ENCODE peak calls at places on chromosomes 11 and 22, in seven cellular contexts. U, P, J, A, N, D and B are unnamed samples.

GRCh38 chr11:28168718-28169117 is 60.5 kb downstream of the METTL15 start:
- DNase-seq in U (no peak), P (no peak), J (no peak), A (no peak), N (no peak), D (peak), B (no peak)

GRCh38 chr11:134037093-134037908 is 31.6 kb upstream of the JAM3 start:
- DNase-seq in U (peak), P (peak), J (peak), A (peak), N (peak), D (peak), B (peak)

GRCh38 chr22:37353839-37354238 is 71.5 kb downstream of the CYTH4 start:
- DNase-seq in U (no peak), P (no peak), J (peak), A (no peak), N (no peak), D (no peak), B (no peak)

GRCh38 chr11:20011294-20011951 is 148.9 kb downstream of the DBX1 start:
- DNase-seq in U (no peak), P (no peak), J (peak), A (no peak), N (no peak), D (peak), B (no peak)

GRCh38 chr11:58731819-58732218 is at the start of gene GLYAT:
- DNase-seq in U (no peak), P (no peak), J (no peak), A (no peak), N (no peak), D (no peak), B (no peak)

GRCh38 chr11:2265396-2265795 is 5.0 kb downstream of the ASCL2 start:
- DNase-seq in U (no peak), P (no peak), J (no peak), A (peak), N (no peak), D (no peak), B (no peak)

GRCh38 chr11:40202569-40202968 is 1256.9 kb downstream of the LRRC4C start:
- DNase-seq in U (no peak), P (no peak), J (no peak), A (no peak), N (no peak), D (no peak), B (no peak)

GRCh38 chr11:80929406-80929805 is 1488.6 kb upstream of the TENM4 start:
- DNase-seq in U (no peak), P (no peak), J (no peak), A (no peak), N (no peak), D (peak), B (no peak)

GRCh38 chr22:30754971-30755759 is 60.5 kb downstream of the OSBP2 start:
- DNase-seq in U (peak), P (peak), J (peak), A (peak), N (no peak), D (peak), B (peak)

GRCh38 chr11:68598816-68599653 is 85.3 kb upstream of the GAL start:
- DNase-seq in U (no peak), P (peak), J (peak), A (no peak), N (no peak), D (peak), B (no peak)

GRCh38 chr11:12087075-12087775 is 23.2 kb upstream of the MICAL2 start:
- DNase-seq in U (no peak), P (peak), J (peak), A (peak), N (no peak), D (peak), B (no peak)

GRCh38 chr11:86906198-86906597 is 49.0 kb downstream of the FZD4 start:
- DNase-seq in U (no peak), P (no peak), J (no peak), A (no peak), N (no peak), D (no peak), B (no peak)

GRCh38 chr22:44151661-44152060 is 29.1 kb upstream of the PARVG start:
- DNase-seq in U (no peak), P (peak), J (peak), A (no peak), N (no peak), D (peak), B (no peak)

GRCh38 chr11:34466802-34467488 is 28.2 kb downstream of the CAT start:
- DNase-seq in U (no peak), P (peak), J (no peak), A (no peak), N (no peak), D (no peak), B (no peak)

GRCh38 chr11:80826808-80827207 is 1386.0 kb upstream of the TENM4 start:
- DNase-seq in U (no peak), P (no peak), J (no peak), A (no peak), N (no peak), D (no peak), B (no peak)

GRCh38 chr11:37108436-37109204 is 510.6 kb upstream of the RAG2 start:
- DNase-seq in U (no peak), P (peak), J (peak), A (no peak), N (no peak), D (peak), B (no peak)

GRCh38 chr11:116648229-116649174 is 124.3 kb downstream of the BUD13 start:
- DNase-seq in U (no peak), P (no peak), J (no peak), A (no peak), N (no peak), D (no peak), B (no peak)

GRCh38 chr11:44596541-44597276 is 31.2 kb downstream of the CD82 start:
- DNase-seq in U (no peak), P (no peak), J (peak), A (peak), N (peak), D (no peak), B (no peak)

GRCh38 chr11:71489311-71490043 is 36.5 kb downstream of the NADSYN1 start:
- DNase-seq in U (no peak), P (peak), J (peak), A (peak), N (peak), D (peak), B (no peak)

GRCh38 chr11:112989198-112989597 is 28.0 kb downstream of the NCAM1 start:
- DNase-seq in U (no peak), P (no peak), J (no peak), A (no peak), N (no peak), D (no peak), B (no peak)

GRCh38 chr11:71466358-71466757 is 13.4 kb downstream of the NADSYN1 start:
- DNase-seq in U (no peak), P (no peak), J (no peak), A (no peak), N (no peak), D (peak), B (no peak)

GRCh38 chr11:120219935-120220746 is 9.3 kb downstream of the OAF start:
- DNase-seq in U (peak), P (no peak), J (no peak), A (no peak), N (no peak), D (no peak), B (no peak)

GRCh38 chr11:62015615-62016014 is 48.2 kb upstream of the FTH1 start:
- DNase-seq in U (no peak), P (no peak), J (no peak), A (peak), N (no peak), D (no peak), B (no peak)

GRCh38 chr22:22235564-22235963 is 9.0 kb upstream of the VPREB1 start:
- DNase-seq in U (no peak), P (peak), J (no peak), A (peak), N (no peak), D (peak), B (no peak)

GRCh38 chr11:23856654-23857053 is 640.2 kb upstream of the LUZP2 start:
- DNase-seq in U (no peak), P (peak), J (no peak), A (no peak), N (no peak), D (peak), B (no peak)

GRCh38 chr22:50011447-50012200 is 941 bp downstream of the IL17REL start:
- DNase-seq in U (peak), P (no peak), J (no peak), A (no peak), N (no peak), D (no peak), B (peak)

GRCh38 chr11:110434952-110435779 is 5.4 kb downstream of the FDX1 start:
- DNase-seq in U (no peak), P (peak), J (no peak), A (peak), N (no peak), D (no peak), B (no peak)

GRCh38 chr11:35598254-35599125 is 19.8 kb upstream of the FJX1 start:
- DNase-seq in U (no peak), P (no peak), J (peak), A (peak), N (no peak), D (no peak), B (no peak)

GRCh38 chr11:125063429-125064043 is 431 bp downstream of the SLC37A2 start:
- DNase-seq in U (no peak), P (no peak), J (no peak), A (no peak), N (no peak), D (no peak), B (no peak)

GRCh38 chr11:19673924-19674390 is 38.7 kb upstream of the NAV2 start:
- DNase-seq in U (peak), P (peak), J (peak), A (no peak), N (no peak), D (no peak), B (no peak)

GRCh38 chr11:132056689-132057088 is 686.3 kb downstream of the NTM start:
- DNase-seq in U (no peak), P (peak), J (peak), A (no peak), N (no peak), D (peak), B (no peak)

GRCh38 chr11:67025750-67026149 is 2.8 kb downstream of the SYT12 start:
- DNase-seq in U (no peak), P (no peak), J (no peak), A (no peak), N (no peak), D (no peak), B (no peak)

GRCh38 chr22:17346578-17346977 is 22.7 kb upstream of the CECR2 start:
- DNase-seq in U (no peak), P (no peak), J (no peak), A (no peak), N (no peak), D (no peak), B (no peak)
- TF ChIP-seq CTCF in U (no peak), P (no peak), J (no peak), A (no peak), N (no peak), D (no peak), B (no peak)

GRCh38 chr11:7570938-7571337 is 57.1 kb downstream of the PPFIBP2 start:
- DNase-seq in U (no peak), P (no peak), J (no peak), A (no peak), N (no peak), D (no peak), B (peak)
- TF ChIP-seq CTCF in U (no peak), P (no peak), J (no peak), A (no peak), N (no peak), D (no peak), B (peak)

DNA sequence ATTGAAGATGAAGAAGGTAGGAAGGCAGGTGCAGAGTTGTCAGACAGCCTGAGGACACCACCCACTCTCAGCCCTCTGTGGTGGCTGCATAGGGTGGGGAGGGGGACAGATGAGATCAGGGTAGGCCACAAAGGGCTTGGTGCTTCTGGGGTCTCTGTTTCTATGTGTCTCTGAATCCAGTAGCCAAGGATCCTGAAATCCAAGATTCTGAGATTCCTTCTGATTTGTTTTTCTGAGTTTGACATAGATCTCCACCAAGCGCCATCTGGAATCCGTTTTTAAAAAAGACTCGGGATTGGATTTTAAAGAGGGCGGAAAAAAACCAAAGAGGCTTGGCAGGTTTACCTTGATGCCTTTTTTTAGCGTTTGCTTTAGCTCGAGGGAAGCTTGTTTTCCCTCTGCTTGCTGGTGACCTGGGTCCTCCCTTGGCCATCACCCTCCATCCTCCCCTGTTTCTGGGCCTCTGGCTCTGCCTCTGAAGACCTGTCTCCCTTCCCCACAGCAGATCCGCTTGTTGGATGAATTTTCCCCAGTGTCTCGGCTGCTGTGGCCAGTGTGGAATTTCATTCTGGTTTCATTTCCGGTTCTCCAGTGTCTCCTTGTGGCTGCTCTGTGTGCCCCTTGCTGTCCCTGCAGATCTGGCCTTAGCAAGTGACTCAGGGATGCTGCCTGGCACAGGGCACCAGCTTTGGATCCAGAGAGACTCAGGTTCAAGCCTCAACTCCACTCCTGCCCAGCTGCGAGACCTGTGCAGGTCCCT is 15.0 kb downstream of the SYNGR1 start:
- DNase-seq in U (no peak), P (no peak), J (peak), A (no peak), N (no peak), D (no peak), B (no peak)
- TF ChIP-seq CTCF in U (peak), P (peak), J (peak), A (no peak), N (no peak), D (no peak), B (no peak)

GRCh38 chr11:16252373-16252772 is 104.0 kb downstream of the SOX6 start:
- DNase-seq in U (no peak), P (no peak), J (no peak), A (no peak), N (no peak), D (no peak), B (no peak)
- TF ChIP-seq CTCF in U (peak), P (no peak), J (peak), A (no peak), N (no peak), D (peak), B (peak)

DNA sequence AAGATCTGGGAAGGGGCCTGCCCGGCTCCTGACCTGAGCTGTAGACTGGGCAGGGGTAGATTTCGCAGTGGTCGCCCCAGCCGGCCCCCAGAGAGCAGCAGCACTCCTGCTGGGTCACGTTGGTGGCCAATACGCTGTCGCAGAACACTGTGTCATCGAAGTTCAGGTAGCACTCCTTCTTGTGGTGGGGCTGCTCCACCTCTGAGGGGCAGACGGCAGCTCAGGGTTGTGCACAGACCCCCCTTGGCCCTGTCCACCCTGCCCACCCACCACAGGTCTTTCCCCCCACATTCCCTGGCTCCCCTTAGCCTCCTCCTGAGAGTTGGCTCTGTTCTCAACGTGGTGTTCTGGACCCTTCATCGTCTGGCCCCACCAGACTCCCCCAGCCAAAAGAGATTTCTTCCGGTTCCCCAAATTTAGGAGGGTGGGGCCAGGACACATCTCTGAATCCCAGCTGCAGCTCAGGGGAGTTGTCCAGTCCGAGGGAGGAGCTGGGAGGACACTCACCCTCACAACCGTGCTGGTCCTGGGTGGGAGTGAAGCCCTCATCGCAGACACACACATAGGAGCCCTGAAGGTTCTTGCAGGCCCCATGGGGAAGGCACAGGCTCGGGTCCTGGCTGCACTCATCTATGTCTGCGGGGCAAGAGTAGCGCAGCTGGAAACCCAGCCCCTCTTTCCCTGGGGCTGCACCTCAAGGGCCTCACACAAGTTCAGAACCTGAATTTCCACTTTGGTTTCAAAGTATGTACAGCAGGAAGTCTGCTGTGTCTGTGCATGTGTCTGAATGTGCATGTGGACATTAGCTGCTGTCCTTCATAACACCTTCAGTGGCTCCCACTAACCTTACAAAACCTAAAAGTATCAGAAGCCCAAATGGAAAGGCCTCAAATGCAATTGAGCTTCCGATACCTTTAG is 16.5 kb downstream of the SCYL1 start:
- DNase-seq in U (no peak), P (no peak), J (no peak), A (no peak), N (no peak), D (no peak), B (no peak)
- TF ChIP-seq CTCF in U (no peak), P (no peak), J (no peak), A (no peak), N (no peak), D (no peak), B (no peak)

GRCh38 chr22:40310081-40310770 is 36.1 kb upstream of the ADSL start:
- DNase-seq in U (no peak), P (peak), J (peak), A (no peak), N (no peak), D (peak), B (no peak)
- TF ChIP-seq CTCF in U (no peak), P (no peak), J (no peak), A (no peak), N (no peak), D (no peak), B (no peak)

DNA sequence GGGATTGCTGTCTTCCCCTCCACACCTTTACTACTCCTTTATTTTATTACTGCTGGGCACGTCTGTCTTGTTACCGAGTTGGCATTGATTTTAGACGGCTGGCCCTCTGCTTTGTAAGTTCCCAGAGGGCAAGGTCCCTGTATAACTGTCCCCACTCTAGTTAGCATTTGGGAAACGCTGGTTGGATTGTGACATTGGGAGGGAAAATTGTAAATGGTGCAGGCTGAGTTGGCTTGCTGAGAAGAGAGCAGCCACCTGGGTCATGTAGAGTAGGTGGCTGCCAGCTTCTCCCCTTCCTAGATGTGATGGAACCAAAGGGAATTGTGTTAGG is 1.7 kb downstream of the TAB1 start:
- DNase-seq in U (no peak), P (no peak), J (no peak), A (no peak), N (no peak), D (no peak), B (no peak)
- TF ChIP-seq CTCF in U (no peak), P (no peak), J (no peak), A (no peak), N (no peak), D (no peak), B (no peak)

DNA sequence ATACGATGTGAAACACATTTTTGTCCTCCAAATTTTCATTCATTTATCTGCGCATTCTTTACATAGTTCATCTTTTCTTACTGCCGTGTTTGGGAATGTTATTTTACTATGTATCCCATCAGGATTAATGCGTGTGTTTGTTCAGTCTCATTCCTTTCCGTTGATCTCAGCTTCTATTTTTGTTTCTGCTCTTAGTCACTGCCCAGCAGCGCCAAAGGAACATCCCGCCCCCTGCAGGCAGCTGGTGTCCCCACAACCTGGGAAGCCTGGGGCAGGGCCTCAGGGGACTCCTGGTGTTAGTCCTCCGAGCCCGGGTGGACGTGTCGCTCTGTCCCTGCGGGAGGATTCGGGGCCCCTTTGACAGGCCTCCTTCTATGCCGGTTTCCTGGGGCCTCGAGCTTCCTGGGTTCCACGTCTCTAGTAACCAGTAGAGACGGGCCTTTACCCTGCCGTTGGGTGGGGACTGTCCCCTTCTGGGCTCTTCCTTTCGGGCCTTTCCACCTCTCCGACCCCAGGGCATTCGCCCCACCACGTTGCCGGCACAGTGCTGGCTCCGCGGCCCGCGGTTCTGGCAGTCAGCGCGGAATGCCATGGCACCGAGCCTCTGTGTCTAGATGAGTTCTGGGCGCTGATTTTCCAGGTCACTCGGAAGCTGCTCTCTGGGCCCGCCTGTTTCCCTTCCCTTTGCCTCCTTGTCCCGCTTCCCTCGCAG is 39.8 kb downstream of the WEE1 start:
- DNase-seq in U (peak), P (peak), J (peak), A (peak), N (peak), D (peak), B (peak)
- TF ChIP-seq CTCF in U (peak), P (peak), J (peak), A (peak), N (peak), D (peak), B (peak)

DNA sequence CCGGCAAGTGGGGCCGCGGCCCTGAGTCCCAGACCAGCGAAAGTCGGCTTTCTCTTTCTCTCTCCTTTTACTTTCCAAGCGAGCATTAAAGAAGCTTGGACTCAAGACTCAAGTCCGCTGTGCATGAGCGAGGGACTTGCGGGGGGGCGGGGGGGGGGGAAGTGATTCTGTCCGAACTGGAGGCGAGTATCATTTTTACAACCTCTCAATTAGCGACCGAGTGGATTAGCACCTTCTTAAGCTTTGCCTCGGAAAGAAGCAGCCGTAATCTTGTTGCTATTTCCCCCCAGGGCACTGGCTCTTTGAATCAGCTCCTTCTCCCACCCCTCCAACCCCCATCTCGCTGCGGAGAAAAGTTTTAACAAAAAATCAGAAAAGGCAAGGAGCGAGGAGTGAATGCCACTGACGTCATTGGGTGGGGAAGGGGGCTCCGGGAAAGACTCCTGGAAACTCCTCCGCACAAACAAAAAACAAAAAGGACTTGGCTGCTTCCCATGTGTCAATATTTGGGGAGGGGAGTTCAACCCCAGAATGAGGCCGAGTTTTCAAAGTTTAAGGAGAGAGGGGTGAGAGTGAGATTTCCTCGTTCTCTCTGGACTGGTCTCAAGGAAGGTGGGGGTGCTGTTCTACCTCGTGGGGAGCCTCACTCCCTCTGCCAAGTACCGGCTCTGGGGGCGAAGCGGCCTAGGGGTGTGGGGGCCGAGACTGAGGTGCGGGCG is 2.3 kb upstream of the PAX6 start:
- DNase-seq in U (no peak), P (no peak), J (peak), A (peak), N (no peak), D (no peak), B (no peak)
- TF ChIP-seq CTCF in U (no peak), P (no peak), J (no peak), A (no peak), N (no peak), D (no peak), B (no peak)